ENCODE peak calls at places on chromosomes 11 and 22, in five cellular contexts. T is brain microvascular endothelial cell, N is left ventricle myocardium inferior, L is neuronal stem cell, Y is uterus. S is an unnamed sample. For H3K36me3, the result is how much of the 10 kb centered on the place peaks cover.

GRCh38 chr11:65558002-65558784 is at the start of gene LTBP3:
- DNase-seq in T (peak), N (peak), L (no peak), Y (peak), S (peak)

GRCh38 chr22:36027960-36028645 is 521 bp downstream of the RBFOX2 start:
- DNase-seq in T (no peak), N (no peak), L (peak), Y (no peak), S (no peak)

GRCh38 chr22:36204001-36204640 is 2.5 kb upstream of the APOL4 start:
- DNase-seq in T (no peak), N (no peak), L (no peak), Y (no peak), S (no peak)

GRCh38 chr11:2998073-2998850 is 6.1 kb upstream of the NAP1L4 start:
- DNase-seq in T (no peak), N (no peak), L (no peak), Y (no peak), S (no peak)

GRCh38 chr11:95279921-95280861 is 49.2 kb upstream of the SESN3 start:
- DNase-seq in T (no peak), N (no peak), L (no peak), Y (no peak), S (peak)

GRCh38 chr11:121794671-121795070 is 321.3 kb downstream of the BLID start:
- DNase-seq in T (no peak), N (no peak), L (no peak), Y (no peak), S (no peak)

GRCh38 chr22:49764151-49764581 is 63.5 kb downstream of the BRD1 start:
- DNase-seq in T (no peak), N (peak), L (no peak), Y (no peak), S (no peak)

GRCh38 chr11:62546937-62547625 is 475 bp upstream of the AHNAK start:
- DNase-seq in T (no peak), N (peak), L (no peak), Y (peak), S (peak)

GRCh38 chr11:117842131-117842941 is 17.8 kb upstream of the FXYD2 start:
- DNase-seq in T (no peak), N (no peak), L (no peak), Y (peak), S (no peak)

GRCh38 chr22:30474683-30475424 is 3.0 kb upstream of the SEC14L3 start:
- DNase-seq in T (no peak), N (no peak), L (no peak), Y (no peak), S (no peak)

GRCh38 chr22:20422271-20422958 is 15.2 kb downstream of the SCARF2 start:
- DNase-seq in T (no peak), N (no peak), L (no peak), Y (no peak), S (peak)

GRCh38 chr11:11931461-11932055 is 76.9 kb downstream of the DKK3 start:
- DNase-seq in T (peak), N (no peak), L (peak), Y (peak), S (peak)

GRCh38 chr22:49703391-49703926 is 124.2 kb downstream of the BRD1 start:
- DNase-seq in T (no peak), N (no peak), L (no peak), Y (no peak), S (no peak)

GRCh38 chr11:96267490-96268010 is 75.4 kb downstream of the MAML2 start:
- DNase-seq in T (no peak), N (no peak), L (no peak), Y (no peak), S (no peak)

GRCh38 chr11:88404932-88405710 is 67.6 kb upstream of the CTSC start:
- DNase-seq in T (no peak), N (no peak), L (no peak), Y (no peak), S (no peak)

GRCh38 chr22:22820626-22821025 is 67.0 kb upstream of the IGLL5 start:
- DNase-seq in T (no peak), N (no peak), L (no peak), Y (no peak), S (no peak)

GRCh38 chr11:11486002-11486401 is 133.0 kb upstream of the CSNK2A3 start:
- DNase-seq in T (no peak), N (no peak), L (no peak), Y (no peak), S (no peak)

GRCh38 chr11:117192401-117192875 is 6.7 kb upstream of the TAGLN start:
- DNase-seq in T (no peak), N (no peak), L (no peak), Y (peak), S (no peak)

GRCh38 chr11:130574740-130575139 is 126.3 kb downstream of the ADAMTS15 start:
- DNase-seq in T (no peak), N (no peak), L (no peak), Y (no peak), S (no peak)

GRCh38 chr11:126669416-126669815 is 313.9 kb downstream of the ST3GAL4 start:
- DNase-seq in T (no peak), N (no peak), L (no peak), Y (no peak), S (no peak)

GRCh38 chr11:23399995-23400394 is 539.7 kb upstream of the CCDC179 start:
- DNase-seq in T (no peak), N (peak), L (no peak), Y (no peak), S (no peak)

GRCh38 chr11:69163842-69164241 is 8.1 kb downstream of the SMIM38 start:
- DNase-seq in T (no peak), N (no peak), L (no peak), Y (no peak), S (no peak)

GRCh38 chr11:120608760-120609211 is 97.2 kb downstream of the GRIK4 start:
- DNase-seq in T (no peak), N (peak), L (no peak), Y (peak), S (no peak)

GRCh38 chr22:44337658-44338004 is 24.9 kb upstream of the SHISAL1 start:
- DNase-seq in T (peak), N (no peak), L (no peak), Y (peak), S (peak)

GRCh38 chr11:76655466-76656086 is 15.0 kb downstream of the LRRC32 start:
- DNase-seq in T (no peak), N (no peak), L (no peak), Y (no peak), S (no peak)
- H3K27ac ChIP-seq in T (no peak), N (peak), L (no peak), Y (peak), S (no peak)

DNA sequence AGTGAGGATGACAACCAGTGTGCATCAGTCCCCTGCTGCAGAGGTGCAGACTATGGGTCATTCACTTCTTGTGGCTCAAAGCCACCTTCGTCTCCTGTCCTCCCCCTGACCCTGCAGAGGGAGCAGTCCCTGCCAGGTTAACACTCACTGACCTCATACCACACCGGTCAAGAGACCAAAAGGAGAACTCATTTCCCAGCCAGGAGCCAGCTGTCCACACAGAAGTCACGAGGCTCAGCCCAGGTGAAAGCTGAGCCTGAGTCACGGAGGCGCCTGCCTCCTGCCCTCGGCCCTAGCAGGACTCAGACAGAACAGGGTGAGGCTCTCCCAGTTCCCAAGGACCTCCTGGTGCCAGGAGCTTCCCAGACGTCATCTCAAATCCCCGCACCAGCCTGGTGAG is 103.7 kb downstream of the MN1 start:
- DNase-seq in T (no peak), N (no peak), L (no peak), Y (no peak), S (no peak)
- H3K4me3 ChIP-seq in T (no peak), N (no peak), L (no peak), Y (no peak), S (no peak)

DNA sequence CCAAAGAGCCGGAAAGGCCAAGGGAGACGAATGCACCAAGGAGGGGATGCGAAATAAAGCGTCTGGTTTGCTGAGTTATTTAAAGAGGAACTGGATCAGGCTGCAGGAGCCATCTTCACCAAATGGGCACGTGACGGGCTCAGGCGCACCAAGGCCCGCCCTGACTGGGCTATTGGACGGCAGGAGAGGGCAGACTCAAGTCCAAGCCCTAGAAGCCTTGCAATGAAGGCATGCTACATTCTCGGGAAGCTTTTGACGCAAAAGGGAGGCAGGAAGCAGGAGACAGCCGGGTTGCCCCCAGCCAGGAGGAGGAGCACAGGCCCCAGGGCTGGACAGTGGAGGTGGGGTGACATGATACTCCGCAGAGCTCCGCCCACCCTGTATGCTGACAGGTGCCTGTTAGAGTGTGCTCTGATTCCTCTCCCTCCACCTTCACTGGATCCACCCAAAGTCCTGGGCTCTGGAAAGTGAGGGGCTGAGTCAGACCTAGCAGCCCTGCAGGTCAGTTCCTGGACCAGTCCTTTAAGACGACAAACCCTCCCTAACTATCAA is 41.5 kb upstream of the BID start:
- DNase-seq in T (no peak), N (no peak), L (no peak), Y (no peak), S (no peak)
- H3K36me3 ChIP-seq in T (under half), N (half or more), L (under half), Y (under half), S (under half)

DNA sequence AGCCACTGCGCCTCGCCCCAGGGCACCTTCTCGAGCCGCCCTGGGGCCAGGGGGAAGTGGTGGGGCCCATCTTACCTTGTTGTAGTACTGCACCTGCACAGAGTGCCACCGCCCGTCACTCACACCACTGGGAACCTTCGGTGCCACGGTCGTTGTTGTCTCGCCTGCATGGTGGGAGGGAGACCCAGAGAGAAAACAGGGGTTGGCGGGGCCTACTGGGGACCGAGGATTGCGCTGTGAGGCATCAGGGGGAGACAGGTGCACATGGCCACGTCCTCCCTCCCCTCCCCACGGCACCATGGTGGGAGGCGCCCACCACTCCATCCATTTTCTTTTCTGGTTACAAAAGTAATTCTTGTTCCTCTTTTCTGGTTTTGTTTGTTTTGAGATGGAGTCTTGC is 97.8 kb downstream of the TRMU start:
- DNase-seq in T (no peak), N (no peak), L (no peak), Y (no peak), S (no peak)
- H3K27ac ChIP-seq in T (no peak), N (no peak), L (no peak), Y (no peak), S (no peak)

GRCh38 chr11:114301088-114301487 is 4.9 kb downstream of the NNMT start:
- DNase-seq in T (no peak), N (no peak), L (no peak), Y (no peak), S (no peak)
- H3K4me3 ChIP-seq in T (peak), N (peak), L (no peak), Y (no peak), S (no peak)

GRCh38 chr11:109362059-109362458 is 59.9 kb upstream of the C11orf87 start:
- DNase-seq in T (peak), N (no peak), L (no peak), Y (no peak), S (no peak)
- H3K36me3 ChIP-seq in T (under half), N (under half), L (under half), Y (under half), S (under half)

GRCh38 chr11:116190206-116190605 is 582.6 kb downstream of the BUD13 start:
- DNase-seq in T (no peak), N (no peak), L (no peak), Y (no peak), S (no peak)
- H3K27ac ChIP-seq in T (no peak), N (no peak), L (no peak), Y (no peak), S (no peak)

GRCh38 chr22:24583221-24583971 is 9.5 kb downstream of the LRRC75B start:
- DNase-seq in T (no peak), N (no peak), L (no peak), Y (no peak), S (peak)
- H3K4me3 ChIP-seq in T (no peak), N (peak), L (peak), Y (peak), S (no peak)

GRCh38 chr22:45704648-45705047 is 33.0 kb downstream of the ATXN10 start:
- DNase-seq in T (no peak), N (no peak), L (no peak), Y (no peak), S (no peak)
- H3K36me3 ChIP-seq in T (under half), N (under half), L (under half), Y (under half), S (under half)

S was measured in cardiac muscle cell.